ENCODE peak calls at places on chromosomes 2 and 18, in four cellular contexts. S is IMR-90, P is fibroblast of lung, W is PC-3. N is an unnamed sample.

GRCh38 chr2:15664273-15665066 is 72.8 kb downstream of the DDX1 start:
- DNase-seq in S (no peak), P (no peak), W (no peak), N (no peak)

GRCh38 chr2:172962824-172963223 is 112.8 kb upstream of the MAP3K20 start:
- DNase-seq in S (peak; percentile 78), P (peak; percentile 46), W (peak; percentile 72), N (no peak)

GRCh38 chr2:234422895-234423505 is 73.9 kb downstream of the ARL4C start:
- DNase-seq in S (no peak), P (no peak), W (no peak), N (no peak)

GRCh38 chr2:38073211-38074005 is 2.5 kb downstream of the CYP1B1 start:
- DNase-seq in S (no peak), P (no peak), W (peak; percentile 36), N (peak; percentile 67)

GRCh38 chr18:48393776-48394175 is 15.4 kb downstream of the ZBTB7C start:
- DNase-seq in S (no peak), P (no peak), W (no peak), N (no peak)

GRCh38 chr2:9681427-9681817 is 50.6 kb upstream of the YWHAQ start:
- DNase-seq in S (no peak), P (no peak), W (no peak), N (peak; percentile 33)

GRCh38 chr18:3511980-3512379 is 62.0 kb downstream of the TGIF1 start:
- DNase-seq in S (peak; percentile 68), P (peak; percentile 72), W (peak; percentile 82), N (no peak)

GRCh38 chr2:22002066-22002465 is 878.3 kb downstream of the TDRD15 start:
- DNase-seq in S (no peak), P (no peak), W (no peak), N (no peak)

GRCh38 chr18:9047715-9048114 is 54.8 kb upstream of the NDUFV2 start:
- DNase-seq in S (no peak), P (no peak), W (no peak), N (no peak)

GRCh38 chr2:144215701-144216675 is 303.9 kb downstream of the ZEB2 start:
- DNase-seq in S (no peak), P (no peak), W (no peak), N (no peak)

GRCh38 chr18:39211461-39211860 is 1645.9 kb upstream of the CELF4 start:
- DNase-seq in S (no peak), P (no peak), W (no peak), N (no peak)
- H3K4me3 ChIP-seq in S (no peak overlapping the region), P (no peak overlapping the region), W (no peak overlapping the region), N (no peak overlapping the region)

GRCh38 chr2:189336276-189336975 is 104.8 kb upstream of the WDR75 start:
- DNase-seq in S (peak; percentile 78), P (peak; percentile 55), W (no peak), N (no peak)
- H3K9ac ChIP-seq in S (no peak overlapping the region), P (no peak overlapping the region), W (no peak overlapping the region), N (no peak overlapping the region)

GRCh38 chr2:181456660-181457120 is 496 bp upstream of the ITGA4 start:
- DNase-seq in S (peak; percentile 5), P (peak; percentile 28), W (no peak), N (peak; percentile 86)

GRCh38 chr2:181458881-181459280 is 1.7 kb downstream of the ITGA4 start:
- DNase-seq in S (no peak), P (no peak), W (no peak), N (no peak)

GRCh38 chr2:181457741-181458425 is 697 bp downstream of the ITGA4 start:
- DNase-seq in S (peak; percentile 35), P (peak; percentile 48), W (no peak), N (peak; percentile 79)

GRCh38 chr2:181454990-181455520 is 2.1 kb upstream of the ITGA4 start:
- DNase-seq in S (no peak), P (no peak), W (no peak), N (no peak)

DNA sequence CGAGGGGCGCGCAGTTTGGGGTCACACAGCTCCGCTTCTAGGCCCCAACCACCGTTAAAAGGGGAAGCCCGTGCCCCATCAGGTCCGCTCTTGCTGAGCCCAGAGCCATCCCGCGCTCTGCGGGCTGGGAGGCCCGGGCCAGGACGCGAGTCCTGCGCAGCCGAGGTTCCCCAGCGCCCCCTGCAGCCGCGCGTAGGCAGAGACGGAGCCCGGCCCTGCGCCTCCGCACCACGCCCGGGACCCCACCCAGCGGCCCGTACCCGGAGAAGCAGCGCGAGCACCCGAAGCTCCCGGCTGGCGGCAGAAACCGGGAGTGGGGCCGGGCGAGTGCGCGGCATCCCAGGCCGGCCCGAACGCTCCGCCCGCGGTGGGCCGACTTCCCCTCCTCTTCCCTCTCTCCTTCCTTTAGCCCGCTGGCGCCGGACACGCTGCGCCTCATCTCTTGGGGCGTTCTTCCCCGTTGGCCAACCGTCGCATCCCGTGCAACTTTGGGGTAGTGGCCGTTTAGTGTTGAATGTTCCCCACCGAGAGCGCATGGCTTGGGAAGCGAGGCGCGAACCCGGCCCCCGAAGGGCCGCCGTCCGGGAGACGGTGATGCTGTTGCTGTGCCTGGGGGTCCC is at the start of gene ITGA4:
- DNase-seq in S (peak; percentile 65), P (peak; percentile 79), W (peak; percentile 69), N (peak; percentile 93)
- TF ChIP-seq CTCF in S (peak; percentile 77), P (peak; percentile 55), W (peak; percentile 74), N (peak; percentile 40)

GRCh38 chr18:23094411-23095165 is 40.7 kb upstream of the CABLES1 start:
- DNase-seq in S (no peak), P (no peak), W (no peak), N (peak; percentile 12)
- H3K4me3 ChIP-seq in S (no peak overlapping the region), P (no peak overlapping the region), W (no peak overlapping the region), N (no peak overlapping the region)

DNA sequence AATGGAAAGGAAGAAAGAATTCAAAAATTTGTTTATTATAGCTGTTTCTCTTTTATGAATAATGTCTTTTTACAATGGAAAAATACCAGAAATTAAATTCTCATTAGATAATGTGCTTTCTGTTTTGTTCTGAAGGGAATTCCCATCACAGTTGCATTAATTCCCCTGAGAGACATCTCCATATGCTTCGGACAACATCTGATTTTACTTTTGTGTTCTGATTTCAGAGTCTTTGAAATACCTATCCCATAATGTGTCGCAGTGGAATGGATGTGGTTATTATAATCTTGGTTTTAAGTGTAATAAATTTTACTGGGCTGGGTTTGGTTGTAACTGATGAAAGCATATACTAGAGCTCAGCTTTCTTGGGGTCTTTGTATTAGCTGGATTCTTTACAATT is 12.5 kb downstream of the SPTBN1 start:
- DNase-seq in S (peak; percentile 54), P (peak; percentile 17), W (no peak), N (no peak)
- H3K9ac ChIP-seq in S (no peak overlapping the region), P (no peak overlapping the region), W (no peak overlapping the region), N (no peak overlapping the region)

GRCh38 chr2:64939332-64939917 is 49.8 kb upstream of the SLC1A4 start:
- DNase-seq in S (no peak), P (no peak), W (no peak), N (no peak)
- TF ChIP-seq CTCF in S (no peak), P (no peak), W (no peak), N (no peak)

DNA sequence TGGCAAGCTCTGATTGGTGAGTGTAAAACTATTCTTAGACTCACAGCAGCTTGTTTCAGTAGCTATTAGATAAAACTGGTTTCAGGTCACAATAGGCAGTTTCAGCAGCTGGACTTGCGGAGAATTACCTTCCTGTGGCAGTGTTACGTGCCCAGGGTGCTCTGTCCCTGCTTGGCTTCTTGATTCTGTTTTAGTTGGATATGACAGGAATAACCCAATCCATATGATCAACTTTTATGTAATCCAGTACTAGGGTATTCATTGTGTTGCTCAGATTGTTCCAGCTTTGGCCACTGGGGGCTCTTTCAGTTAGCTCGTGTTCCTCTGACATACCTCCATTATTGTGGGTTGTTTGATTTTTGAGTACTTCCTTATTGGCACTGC is 43.1 kb downstream of the INPP4A start:
- DNase-seq in S (peak; percentile 17), P (peak; percentile 21), W (peak; percentile 56), N (peak; percentile 17)
- H3K4me3 ChIP-seq in S (no peak overlapping the region), P (no peak overlapping the region), W (no peak overlapping the region), N (no peak overlapping the region)